ENCODE peak calls at places on chromosomes 16 and 17, in four cellular contexts. D, P, K and G are unnamed samples.
A peak's percentile ranks its signal among the peaks of the same experiment; 100 is the strongest.

GRCh38 chr17:75602644-75603043 is 15.0 kb downstream of the MYO15B start:
- DNase-seq in K (no peak), D (no peak), P (no peak), G (no peak)

GRCh38 chr17:49223517-49224197 is 6.9 kb downstream of the PHOSPHO1 start:
- DNase-seq in P (no peak), D (peak; percentile 87), K (peak; percentile 74), G (peak; percentile 97)

GRCh38 chr16:966035-966434 is 4.7 kb downstream of the LMF1 start:
- DNase-seq in K (no peak), D (no peak), P (no peak), G (no peak)

GRCh38 chr17:45260204-45260783 is 1.6 kb downstream of the SPATA32 start:
- DNase-seq in K (no peak), D (no peak), P (no peak), G (no peak)

GRCh38 chr17:66008680-66009079 is 183.3 kb downstream of the CEP112 start:
- DNase-seq in K (no peak), D (no peak), P (no peak), G (no peak)

GRCh38 chr16:22977294-22977697 is 163.3 kb downstream of the HS3ST2 start:
- DNase-seq in K (no peak), D (no peak), P (peak; percentile 39), G (no peak)

GRCh38 chr16:85770741-85771140 is 19.8 kb upstream of the C16orf74 start:
- DNase-seq in D (no peak), K (no peak), P (no peak), G (no peak)

GRCh38 chr16:84451781-84452180 is 52.7 kb downstream of the MEAK7 start:
- DNase-seq in P (no peak), K (no peak), D (no peak), G (no peak)

GRCh38 chr16:56950881-56951771 is 10.6 kb upstream of the CETP start:
- DNase-seq in K (peak; percentile 45), D (peak; percentile 60), P (peak; percentile 61), G (no peak)

GRCh38 chr17:73410586-73411329 is 99.0 kb upstream of the CDC42EP4 start:
- DNase-seq in P (no peak), D (no peak), K (no peak), G (no peak)

GRCh38 chr17:68709995-68710780 is 109.0 kb upstream of the FAM20A start:
- DNase-seq in K (no peak), P (no peak), D (no peak), G (no peak)

GRCh38 chr17:82848022-82848592 is 8.3 kb upstream of the ZNF750 start:
- DNase-seq in D (no peak), K (no peak), P (peak; percentile 83), G (no peak)

GRCh38 chr17:33234930-33235685 is 58.0 kb downstream of the ASIC2 start:
- DNase-seq in K (no peak), D (peak; percentile 79), P (no peak), G (no peak)

GRCh38 chr17:58630883-58631522 is 60.8 kb downstream of the TEX14 start:
- DNase-seq in K (peak; percentile 37), P (no peak), D (no peak), G (peak; percentile 77)

GRCh38 chr17:1713878-1714487 is 3.8 kb upstream of the TLCD2 start:
- DNase-seq in P (peak; percentile 75), D (peak; percentile 77), K (no peak), G (peak; percentile 78)

GRCh38 chr17:39622380-39623006 is 4.3 kb upstream of the PPP1R1B start:
- DNase-seq in D (peak; percentile 56), K (no peak), P (no peak), G (no peak)

GRCh38 chr17:82396601-82397435 is 21.3 kb upstream of the HEXD start:
- DNase-seq in P (no peak), K (no peak), D (no peak), G (no peak)

GRCh38 chr17:68910256-68910705 is 44.9 kb downstream of the ABCA8 start:
- DNase-seq in P (no peak), K (no peak), D (no peak), G (no peak)

GRCh38 chr16:4351880-4352279 is 759 bp upstream of the PAM16 start:
- DNase-seq in D (no peak), K (no peak), P (peak; percentile 46), G (no peak)

GRCh38 chr16:89910717-89911354 is 7.8 kb upstream of the MC1R start:
- DNase-seq in D (no peak), P (no peak), K (no peak), G (no peak)

GRCh38 chr16:87531418-87531817 is 38.6 kb upstream of the ZCCHC14 start:
- DNase-seq in P (no peak), K (no peak), D (no peak), G (no peak)
- H3K9me3 ChIP-seq in P (peaks cover 29% of the 10 kb centered on the region), K (no peaks in the 10 kb centered on the region), D (peaks cover 76% of the 10 kb centered on the region), G (peaks cover 14% of the 10 kb centered on the region)

GRCh38 chr17:74430706-74431567 is 951 bp upstream of the GPRC5C start:
- DNase-seq in K (peak; percentile 63), D (peak; percentile 97), P (peak; percentile 95), G (no peak)
- TF ChIP-seq PHF8 in K (peak; percentile 45), D (peak; percentile 63), P (peak; percentile 69), G (peak; percentile 37)

GRCh38 chr16:10405386-10405939 is 19.6 kb downstream of the ATF7IP2 start:
- DNase-seq in K (peak; percentile 31), P (peak; percentile 88), D (no peak), G (no peak)
- H3K9me3 ChIP-seq in K (peaks cover 31% of the 10 kb centered on the region), P (peaks cover 43% of the 10 kb centered on the region), D (peaks cover 16% of the 10 kb centered on the region), G (no peaks in the 10 kb centered on the region)

GRCh38 chr16:27437946-27438345 is 36.0 kb downstream of the IL21R start:
- DNase-seq in K (no peak), P (no peak), D (no peak), G (no peak)

GRCh38 chr16:27439273-27440018 is 37.5 kb downstream of the IL21R start:
- DNase-seq in P (no peak), K (no peak), D (no peak), G (no peak)

GRCh38 chr16:27436065-27436464 is 34.1 kb downstream of the IL21R start:
- DNase-seq in K (no peak), P (no peak), D (no peak), G (no peak)

GRCh38 chr16:27434141-27435051 is 32.4 kb downstream of the IL21R start:
- DNase-seq in K (no peak), D (no peak), P (no peak), G (peak; percentile 39)

GRCh38 chr16:27436921-27437650 is 35.1 kb downstream of the IL21R start:
- DNase-seq in P (no peak), D (no peak), K (no peak), G (peak; percentile 24)
- TF ChIP-seq PHF8 in P (no peak), D (no peak), K (no peak), G (no peak)

DNA sequence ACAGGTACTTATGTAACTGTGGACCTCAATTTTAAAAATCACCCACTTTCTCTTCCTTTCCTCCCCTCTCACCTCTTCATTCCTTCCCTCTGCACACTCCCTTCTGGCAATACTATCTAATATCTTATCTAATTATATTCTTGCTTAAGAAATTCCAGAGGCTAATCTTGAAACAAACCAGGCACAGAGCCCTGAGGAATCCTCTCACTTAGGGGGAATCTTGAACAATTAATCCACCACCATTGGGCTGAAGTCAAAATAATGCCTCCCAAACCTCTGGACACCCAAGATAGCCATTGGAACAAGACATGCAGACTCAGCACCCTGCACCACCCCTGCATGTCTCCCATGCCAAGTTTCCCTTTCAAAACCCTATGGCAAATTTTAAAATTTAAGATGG is 1.0 kb upstream of the KRTAP4-6 start:
- DNase-seq in K (no peak), D (no peak), P (no peak), G (no peak)
- H3K9me3 ChIP-seq in K (no peaks in the 10 kb centered on the region), D (peaks cover 38% of the 10 kb centered on the region), P (peaks cover 43% of the 10 kb centered on the region), G (peaks cover 12% of the 10 kb centered on the region)

GRCh38 chr17:35082073-35082657 is 18.7 kb upstream of the RFFL start:
- DNase-seq in K (no peak), D (no peak), P (peak; percentile 9), G (no peak)
- TF ChIP-seq PHF8 in K (no peak), D (no peak), P (no peak), G (no peak)